ENCODE peak calls at places on chromosomes 4 and X, in nine cellular contexts. L, C, A, E, I, J, F, O and T are unnamed samples.

GRCh38 chr4:142016031-142016430 is 379.6 kb downstream of the IL15 start:
- DNase-seq in L (no peak), A (no peak), E (no peak), I (no peak), C (no peak), J (no peak), F (no peak), O (no peak), T (no peak)

GRCh38 chr4:42627887-42628646 is 28.8 kb downstream of the ATP8A1 start:
- DNase-seq in F (peak), E (no peak), I (no peak), A (peak), L (peak), J (peak), O (peak), C (no peak), T (peak)

GRCh38 chr4:1403591-1404572 is 2.4 kb downstream of the NKX1-1 start:
- DNase-seq in C (no peak), A (no peak), J (no peak), O (no peak), L (no peak), E (no peak), F (no peak), I (peak), T (no peak)

GRCh38 chr4:157014621-157015591 is 43.3 kb upstream of the PDGFC start:
- DNase-seq in C (no peak), J (no peak), O (no peak), A (peak), I (no peak), L (peak), E (no peak), F (no peak), T (peak)

GRCh38 chr4:77854431-77855111 is 8.1 kb upstream of the MRPL1 start:
- DNase-seq in J (no peak), L (peak), E (no peak), O (no peak), C (no peak), A (no peak), I (no peak), F (no peak), T (no peak)

GRCh38 chr4:150867148-150867547 is 147.9 kb downstream of the LRBA start:
- DNase-seq in I (no peak), E (no peak), O (peak), J (peak), L (peak), F (peak), C (no peak), A (peak), T (peak)

GRCh38 chrX:126237524-126237923 is 71.4 kb upstream of the DCAF12L2 start:
- DNase-seq in I (no peak), J (no peak), C (no peak), F (no peak), E (no peak), L (no peak), A (no peak), O (no peak), T (no peak)

GRCh38 chr4:136136566-136136965 is 1395.7 kb downstream of the PCDH18 start:
- DNase-seq in A (no peak), O (no peak), F (no peak), L (no peak), E (no peak), C (no peak), J (no peak), I (no peak), T (no peak)

GRCh38 chr4:54961357-54961975 is 163.9 kb downstream of the KDR start:
- DNase-seq in E (no peak), I (no peak), O (peak), A (peak), F (peak), J (peak), C (no peak), L (peak), T (peak)

GRCh38 chrX:117092641-117093040 is 629.9 kb upstream of the CT83 start:
- DNase-seq in O (no peak), C (no peak), J (no peak), L (no peak), F (no peak), I (no peak), A (no peak), E (no peak), T (no peak)

GRCh38 chr4:1405636-1406415 is 416 bp downstream of the NKX1-1 start:
- DNase-seq in C (no peak), E (no peak), F (no peak), A (no peak), L (no peak), J (no peak), I (peak), O (no peak), T (no peak)

GRCh38 chr4:82480786-82481317 is 50.5 kb downstream of the ENOPH1 start:
- DNase-seq in F (no peak), I (no peak), A (no peak), J (no peak), E (no peak), L (no peak), C (no peak), O (no peak), T (no peak)

GRCh38 chr4:141179474-141180026 is 41.1 kb upstream of the ZNF330 start:
- DNase-seq in E (no peak), L (no peak), F (no peak), C (no peak), O (no peak), A (no peak), I (no peak), J (no peak), T (no peak)

GRCh38 chr4:13160906-13161305 is 323.2 kb downstream of the RAB28 start:
- DNase-seq in F (peak), A (peak), E (no peak), C (no peak), J (no peak), O (no peak), I (no peak), L (peak), T (peak)

GRCh38 chr4:123987408-123987807 is 590.8 kb downstream of the SPRY1 start:
- DNase-seq in O (no peak), I (no peak), F (no peak), C (no peak), E (no peak), L (no peak), A (no peak), J (no peak), T (no peak)

GRCh38 chr4:107853444-107854325 is 29.0 kb downstream of the SGMS2 start:
- DNase-seq in L (peak), I (no peak), C (no peak), J (no peak), O (no peak), E (no peak), A (peak), F (no peak), T (peak)

GRCh38 chrX:13364230-13364629 is 44.4 kb upstream of the ATXN3L start:
- DNase-seq in I (no peak), L (no peak), E (no peak), J (no peak), O (no peak), F (no peak), A (no peak), C (no peak), T (peak)

GRCh38 chr4:165016971-165017370 is 14.8 kb upstream of the TRIM60 start:
- DNase-seq in J (no peak), O (no peak), I (no peak), C (no peak), A (no peak), L (peak), F (no peak), E (no peak), T (peak)

GRCh38 chrX:53320543-53321215 is 39.3 kb upstream of the IQSEC2 start:
- DNase-seq in A (no peak), L (no peak), I (peak), O (no peak), F (no peak), E (no peak), J (no peak), C (no peak), T (no peak)

GRCh38 chr4:120915311-120915710 is 7.2 kb downstream of the PRDM5 start:
- DNase-seq in E (no peak), A (no peak), O (no peak), F (no peak), I (no peak), C (no peak), J (no peak), L (no peak), T (no peak)

GRCh38 chrX:115649461-115650063 is 88.6 kb downstream of the PLS3 start:
- DNase-seq in E (no peak), I (no peak), F (no peak), O (no peak), L (no peak), J (no peak), C (no peak), A (peak), T (no peak)